ENCODE peak calls at places on chromosomes 4 and X, in nine cellular contexts. Y is mammary epithelial cell, K is fibroblast of lung, V is lower lobe of right lung, N is tibial artery, L is AG10803, P is bronchial epithelial cell, T is OCI-LY7, E is HL-60. Z is an unnamed sample.

GRCh38 chr4:73409012-73409862 is 5.2 kb downstream of the ALB start:
- DNase-seq in T (no peak), N (no peak), L (no peak), Y (no peak), P (no peak), E (no peak), V (no peak), K (no peak), Z (no peak)

GRCh38 chr4:121330180-121330665 is 50.6 kb downstream of the QRFPR start:
- DNase-seq in L (no peak), V (no peak), E (no peak), N (no peak), K (no peak), P (no peak), Y (no peak), T (no peak), Z (no peak)

GRCh38 chr4:70915048-70915815 is 13.1 kb downstream of the MOB1B start:
- DNase-seq in N (no peak), L (peak), T (no peak), P (peak), V (no peak), K (peak), Y (no peak), E (no peak), Z (no peak)

GRCh38 chr4:3461515-3462291 is 1.4 kb upstream of the DOK7 start:
- DNase-seq in L (no peak), K (peak), P (peak), V (peak), E (no peak), T (no peak), Y (peak), N (no peak), Z (no peak)

GRCh38 chr4:137597751-137598493 is 65.6 kb upstream of the PCDH18 start:
- DNase-seq in K (peak), E (no peak), P (no peak), T (no peak), Y (no peak), N (no peak), L (no peak), V (no peak), Z (no peak)

GRCh38 chr4:19278665-19279064 is 973.0 kb upstream of the SLIT2 start:
- DNase-seq in V (no peak), N (no peak), T (no peak), Y (no peak), E (no peak), P (no peak), L (no peak), K (peak), Z (no peak)

GRCh38 chrX:18294893-18295292 is 59.6 kb downstream of the SCML2 start:
- DNase-seq in L (no peak), Y (no peak), T (no peak), N (no peak), V (no peak), P (no peak), K (no peak), E (no peak), Z (no peak)

GRCh38 chr4:20044936-20045335 is 206.8 kb upstream of the SLIT2 start:
- DNase-seq in L (no peak), P (no peak), Y (no peak), E (no peak), N (no peak), T (no peak), V (no peak), K (no peak), Z (no peak)

GRCh38 chr4:185115827-185116232 is 27.2 kb upstream of the SLC25A4 start:
- DNase-seq in N (no peak), P (no peak), V (no peak), T (no peak), E (peak), K (peak), Y (no peak), L (peak), Z (peak)

GRCh38 chrX:135931644-135932487 is 38.4 kb downstream of the SAGE1 start:
- DNase-seq in V (peak), K (peak), N (peak), E (peak), Y (peak), P (peak), T (peak), L (peak), Z (peak)

GRCh38 chrX:153470411-153471363 is at the start of gene HAUS7:
- DNase-seq in P (peak), N (peak), K (peak), E (peak), T (peak), L (peak), Y (peak), V (peak), Z (peak)

GRCh38 chrX:70527610-70528009 is 83.0 kb downstream of the DLG3 start:
- DNase-seq in V (no peak), L (no peak), T (no peak), K (no peak), N (no peak), Y (no peak), P (no peak), E (no peak), Z (no peak)

GRCh38 chr4:1413687-1414479 is 7.6 kb upstream of the NKX1-1 start:
- DNase-seq in E (no peak), P (no peak), K (no peak), Y (no peak), V (peak), N (no peak), L (no peak), T (no peak), Z (no peak)

GRCh38 chrX:110415440-110416167 is 57.0 kb downstream of the RTL9 start:
- DNase-seq in P (peak), K (peak), E (no peak), L (no peak), Y (peak), N (no peak), V (no peak), T (no peak), Z (peak)

GRCh38 chrX:107738272-107738671 is 37.3 kb downstream of the TSC22D3 start:
- DNase-seq in V (no peak), P (no peak), Y (no peak), L (no peak), E (no peak), N (no peak), K (no peak), T (no peak), Z (no peak)

GRCh38 chr4:33357121-33357520 is 2637.0 kb downstream of the PCDH7 start:
- DNase-seq in N (no peak), V (no peak), T (no peak), P (no peak), Y (no peak), E (no peak), K (no peak), L (no peak), Z (peak)

GRCh38 chr4:113683143-113683542 is 78.4 kb downstream of the CAMK2D start:
- DNase-seq in L (no peak), Y (peak), N (no peak), T (peak), E (no peak), P (peak), K (no peak), V (no peak), Z (no peak)

GRCh38 chrX:25005034-25005381 is 10.8 kb downstream of the ARX start:
- DNase-seq in T (no peak), K (no peak), E (no peak), P (no peak), N (no peak), V (no peak), Y (no peak), L (no peak), Z (no peak)

GRCh38 chrX:25004485-25005032 is 11.2 kb downstream of the ARX start:
- DNase-seq in N (no peak), E (no peak), L (no peak), K (no peak), V (no peak), Y (no peak), T (no peak), P (no peak), Z (no peak)

GRCh38 chrX:25006586-25007058 is 9.1 kb downstream of the ARX start:
- DNase-seq in K (no peak), L (no peak), Y (no peak), T (no peak), V (no peak), P (no peak), E (no peak), N (no peak), Z (no peak)

GRCh38 chrX:25004040-25004439 is 11.7 kb downstream of the ARX start:
- DNase-seq in K (no peak), P (no peak), E (no peak), N (no peak), Y (no peak), T (no peak), V (no peak), L (no peak), Z (no peak)

GRCh38 chrX:25005382-25006185 is 10.2 kb downstream of the ARX start:
- DNase-seq in K (no peak), Y (no peak), V (no peak), T (no peak), N (no peak), E (no peak), L (no peak), P (no peak), Z (no peak)
- TF ChIP-seq CTCF in K (no peak), Y (no peak), V (no peak), T (no peak), N (no peak), E (no peak), L (no peak), P (no peak), Z (no peak)

DNA sequence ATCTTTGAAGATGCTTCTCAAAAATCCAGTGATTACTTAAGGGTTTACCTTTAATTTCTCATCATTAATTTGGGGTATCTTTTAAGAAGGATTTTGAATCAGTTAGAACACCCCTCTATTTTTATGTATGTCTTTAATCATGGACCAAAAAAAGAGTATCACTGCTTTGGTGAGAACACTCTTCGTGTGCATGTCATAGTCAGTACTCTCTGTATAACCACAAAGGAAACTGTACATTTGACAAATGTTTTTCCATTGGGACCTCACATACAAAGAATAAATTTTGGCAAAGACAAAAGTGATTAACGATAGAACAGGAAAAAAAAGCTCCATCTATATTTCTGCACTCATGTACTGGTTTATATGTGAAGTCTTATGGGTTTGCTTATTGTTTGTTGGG is 31.3 kb downstream of the FAM241A start:
- DNase-seq in P (no peak), T (no peak), V (no peak), E (no peak), N (no peak), Y (no peak), K (no peak), L (no peak), Z (no peak)
- H3K4me3 ChIP-seq in P (no peak), T (no peak), V (no peak), E (no peak), N (no peak), Y (no peak), K (no peak), L (no peak), Z (no peak)

DNA sequence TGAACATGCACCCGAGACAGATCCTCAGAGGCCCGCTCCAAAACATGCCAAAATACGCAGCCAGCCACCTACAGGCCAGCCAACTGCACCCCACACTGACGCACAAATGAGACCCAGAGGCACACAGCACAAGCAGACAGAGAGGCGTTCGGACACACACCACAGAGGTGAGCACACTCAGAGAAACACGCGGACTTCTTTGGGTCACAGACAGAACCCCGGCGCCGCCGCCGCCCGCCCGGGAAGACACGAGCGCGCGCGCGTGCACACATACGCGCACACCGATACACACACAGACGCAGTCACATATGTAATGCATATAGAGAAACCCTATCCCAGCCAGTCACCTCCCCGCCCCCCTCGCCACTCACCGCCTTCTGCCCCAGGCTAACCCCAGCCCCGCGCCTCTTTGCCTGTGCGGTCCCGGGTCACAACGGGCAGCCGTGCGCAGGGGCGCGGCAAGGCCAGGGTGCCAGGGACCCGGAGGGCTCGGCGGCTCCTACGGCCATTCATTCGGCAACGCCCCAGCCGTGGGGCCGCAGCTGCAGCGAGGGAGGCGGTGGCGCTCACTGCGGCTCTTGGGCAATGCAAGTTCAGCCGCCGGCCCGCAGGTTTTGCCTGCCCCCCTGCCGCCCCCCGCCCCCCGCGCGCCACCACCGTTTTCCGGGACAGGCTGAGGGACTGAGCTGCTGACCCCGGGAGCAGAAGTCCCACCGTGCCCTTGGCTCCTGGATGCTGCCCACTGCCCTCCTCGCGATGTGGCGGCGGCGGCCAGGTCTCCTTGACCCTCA is 532 bp downstream of the SEPTIN6 start:
- DNase-seq in V (peak), L (peak), N (no peak), T (peak), E (peak), P (peak), K (peak), Y (peak), Z (peak)
- TF ChIP-seq CTCF in V (no peak), L (peak), N (no peak), T (peak), E (no peak), P (peak), K (no peak), Y (peak), Z (no peak)

GRCh38 chr4:153486281-153487151 is 20.4 kb downstream of the TMEM131L start:
- DNase-seq in E (no peak), V (no peak), L (peak), K (peak), Y (peak), P (peak), T (no peak), N (no peak), Z (peak)

GRCh38 chr4:153488719-153489384 is 22.7 kb downstream of the TMEM131L start:
- DNase-seq in P (no peak), K (peak), N (peak), V (peak), T (no peak), L (no peak), Y (peak), E (peak), Z (no peak)

GRCh38 chr4:153490985-153491483 is 24.9 kb downstream of the TMEM131L start:
- DNase-seq in K (no peak), V (no peak), Y (no peak), N (no peak), T (no peak), P (no peak), L (no peak), E (no peak), Z (no peak)

GRCh38 chr4:153488006-153488718 is 22.0 kb downstream of the TMEM131L start:
- DNase-seq in N (peak), Y (peak), E (peak), T (no peak), P (peak), V (no peak), K (peak), L (no peak), Z (no peak)

DNA sequence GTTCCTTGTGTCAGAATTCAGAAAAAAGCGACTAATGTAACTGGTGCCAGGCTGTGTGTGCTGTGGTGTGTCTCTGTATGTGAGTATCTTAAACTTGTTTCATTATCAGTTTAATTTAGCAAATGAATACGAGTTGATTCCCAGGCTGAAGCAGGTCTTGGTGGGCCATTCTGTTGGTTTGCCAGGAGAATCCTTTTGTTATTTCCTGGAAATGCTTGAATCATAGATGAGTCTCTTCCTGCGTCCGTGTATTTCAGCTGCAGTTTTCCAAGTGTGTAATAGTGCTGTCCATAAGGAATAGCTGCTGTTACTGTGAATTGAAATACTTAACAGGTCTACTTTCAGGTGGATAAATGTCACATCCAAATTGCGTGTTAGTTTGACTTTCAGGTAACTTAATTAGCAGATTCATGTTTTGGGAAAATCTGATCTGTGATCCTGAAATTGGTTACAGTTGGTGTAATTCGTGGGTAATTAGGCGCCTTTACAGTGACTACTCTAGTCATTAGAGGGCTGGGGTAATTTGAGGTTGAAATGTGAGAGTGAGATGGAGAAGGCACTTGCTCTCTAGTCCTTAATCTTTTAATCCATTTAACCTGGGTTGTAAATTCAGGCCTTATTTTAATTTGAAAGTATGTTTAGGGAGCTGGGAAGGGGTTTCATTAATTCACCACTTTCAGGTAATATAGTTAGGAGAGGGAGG is 23.8 kb downstream of the TMEM131L start:
- DNase-seq in L (no peak), T (no peak), Y (no peak), E (no peak), N (no peak), P (peak), V (no peak), K (peak), Z (no peak)
- H3K4me3 ChIP-seq in L (no peak), T (no peak), Y (no peak), E (no peak), N (no peak), P (no peak), V (no peak), K (no peak), Z (no peak)

DNA sequence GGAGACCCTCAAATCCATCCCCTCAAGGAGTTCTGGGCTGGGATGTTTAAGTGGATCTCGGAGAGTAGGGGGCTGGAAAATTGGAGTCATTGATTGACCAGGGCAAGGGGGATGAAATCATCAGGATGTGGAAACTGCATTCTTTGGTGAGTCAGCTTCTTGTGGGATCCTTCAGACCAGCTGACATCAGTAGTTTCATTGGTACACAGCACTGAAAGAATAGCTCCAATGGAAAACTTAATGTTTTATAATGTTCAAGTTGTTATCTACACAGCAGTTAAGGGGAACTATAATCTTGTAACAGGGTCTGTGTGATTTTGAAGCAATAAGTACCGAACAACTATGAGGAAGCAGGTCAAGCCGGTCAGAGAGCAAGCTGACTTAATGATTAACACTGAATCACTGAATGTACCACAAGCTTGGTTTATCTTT is 506.1 kb downstream of the RPA4 start:
- DNase-seq in L (peak), Y (peak), V (no peak), E (no peak), N (no peak), K (peak), P (peak), T (no peak), Z (peak)
- TF ChIP-seq CTCF in L (no peak), Y (no peak), V (no peak), E (no peak), N (no peak), K (no peak), P (no peak), T (no peak), Z (no peak)

GRCh38 chrX:100410083-100410590 is at the start of gene PCDH19:
- DNase-seq in Y (peak), E (no peak), T (no peak), K (peak), P (peak), V (peak), N (no peak), L (peak), Z (peak)

GRCh38 chrX:100408643-100409315 is 1.3 kb downstream of the PCDH19 start:
- DNase-seq in N (no peak), E (no peak), T (no peak), K (no peak), V (no peak), P (no peak), L (no peak), Y (no peak), Z (no peak)

GRCh38 chrX:100407784-100408642 is 2.1 kb downstream of the PCDH19 start:
- DNase-seq in P (no peak), K (peak), E (no peak), V (no peak), N (no peak), L (no peak), T (no peak), Y (no peak), Z (no peak)

GRCh38 chrX:100410901-100411801 is 1.1 kb upstream of the PCDH19 start:
- DNase-seq in T (no peak), V (no peak), L (no peak), E (no peak), Y (no peak), N (no peak), K (no peak), P (no peak), Z (peak)

DNA sequence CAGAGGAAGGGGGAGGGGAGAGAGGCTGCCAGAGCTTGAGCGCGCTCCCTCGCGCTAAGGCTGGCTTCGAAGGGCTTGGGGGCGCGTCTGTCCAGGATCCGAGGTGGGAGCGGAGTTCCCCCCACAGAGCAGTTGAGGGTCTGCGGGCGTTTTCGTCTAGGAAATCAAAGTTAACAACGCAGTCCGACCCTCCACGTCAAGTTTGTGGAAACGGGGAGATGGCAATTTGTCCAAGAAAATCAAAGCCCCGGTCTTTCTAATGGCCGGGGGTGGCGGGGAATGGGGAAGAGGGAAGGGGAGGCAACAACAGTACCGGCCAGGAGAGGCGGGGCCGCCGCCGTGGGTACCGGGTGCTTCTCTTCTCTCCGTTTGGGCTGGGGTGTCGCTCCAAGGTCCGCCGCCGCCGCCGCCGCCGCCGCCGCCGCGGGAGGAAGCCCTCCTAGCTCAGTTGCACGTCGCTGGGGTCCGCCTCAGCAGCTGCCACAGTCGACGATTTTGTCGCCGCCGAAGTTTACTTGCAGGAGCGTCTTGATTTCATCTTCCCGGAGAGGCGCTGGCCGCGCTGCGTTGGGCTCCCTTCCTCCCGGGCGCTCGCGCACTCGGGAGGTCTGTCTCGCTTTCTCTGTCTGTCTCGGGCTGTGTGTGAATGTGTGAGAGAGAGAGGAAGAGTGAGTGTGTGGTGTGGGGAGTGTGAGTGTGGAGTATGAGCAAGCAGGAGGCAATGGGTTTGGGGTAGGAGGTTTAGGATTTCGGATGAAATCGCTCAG is 574 bp downstream of the PCDH19 start:
- DNase-seq in E (no peak), K (peak), V (no peak), L (no peak), P (no peak), T (no peak), Y (no peak), N (no peak), Z (peak)
- H3K4me3 ChIP-seq in E (no peak), K (no peak), V (peak), L (peak), P (peak), T (no peak), Y (peak), N (peak), Z (peak)